ENCODE peak calls at places on chromosomes 11 and 22, in six cellular contexts. One of them, this sample, is unnamed.

GRCh38 chr11:70790671-70791300 is 392.5 kb downstream of the CTTN start:
- DNase-seq in ovary: no peak
- DNase-seq in HepG2: no peak
- DNase-seq in stomach: no peak
- DNase-seq in sigmoid colon: no peak
- DNase-seq in H1: peak
- DNase-seq in this sample: no peak

GRCh38 chr11:110759972-110760381 is 47.7 kb upstream of the ARHGAP20 start:
- DNase-seq in ovary: no peak
- DNase-seq in HepG2: no peak
- DNase-seq in stomach: peak
- DNase-seq in sigmoid colon: no peak
- DNase-seq in H1: no peak
- DNase-seq in this sample: no peak

GRCh38 chr11:116601734-116602636 is 170.8 kb downstream of the BUD13 start:
- DNase-seq in ovary: peak
- DNase-seq in HepG2: no peak
- DNase-seq in stomach: no peak
- DNase-seq in sigmoid colon: peak
- DNase-seq in H1: no peak
- DNase-seq in this sample: no peak

GRCh38 chr11:69229521-69229920 is 64.4 kb upstream of the MYEOV start:
- DNase-seq in ovary: no peak
- DNase-seq in HepG2: no peak
- DNase-seq in stomach: peak
- DNase-seq in sigmoid colon: peak
- DNase-seq in H1: no peak
- DNase-seq in this sample: no peak

GRCh38 chr22:24321999-24322398 is 51.4 kb downstream of the SPECC1L start:
- DNase-seq in ovary: no peak
- DNase-seq in HepG2: no peak
- DNase-seq in stomach: no peak
- DNase-seq in sigmoid colon: no peak
- DNase-seq in H1: no peak
- DNase-seq in this sample: no peak

GRCh38 chr11:43021466-43021865 is 290.3 kb upstream of the API5 start:
- DNase-seq in ovary: no peak
- DNase-seq in HepG2: peak
- DNase-seq in stomach: no peak
- DNase-seq in sigmoid colon: no peak
- DNase-seq in H1: no peak
- DNase-seq in this sample: no peak

GRCh38 chr11:27395556-27396258 is 32.7 kb upstream of the CCDC34 start:
- DNase-seq in ovary: no peak
- DNase-seq in HepG2: peak
- DNase-seq in stomach: peak
- DNase-seq in sigmoid colon: no peak
- DNase-seq in H1: no peak
- DNase-seq in this sample: no peak

GRCh38 chr11:86145439-86146156 is 76.7 kb upstream of the PICALM start:
- DNase-seq in ovary: no peak
- DNase-seq in HepG2: peak
- DNase-seq in stomach: no peak
- DNase-seq in sigmoid colon: no peak
- DNase-seq in H1: no peak
- DNase-seq in this sample: no peak

GRCh38 chr11:106471273-106471672 is 393.8 kb downstream of the AASDHPPT start:
- DNase-seq in ovary: no peak
- DNase-seq in HepG2: no peak
- DNase-seq in stomach: no peak
- DNase-seq in sigmoid colon: no peak
- DNase-seq in H1: no peak
- DNase-seq in this sample: no peak

GRCh38 chr11:75745807-75746206 is 22.8 kb upstream of the DGAT2 start:
- DNase-seq in ovary: no peak
- DNase-seq in HepG2: no peak
- DNase-seq in stomach: no peak
- DNase-seq in sigmoid colon: no peak
- DNase-seq in H1: no peak
- DNase-seq in this sample: no peak

GRCh38 chr22:44181912-44182590 is 1.3 kb downstream of the PARVG start:
- DNase-seq in ovary: no peak
- DNase-seq in HepG2: no peak
- DNase-seq in stomach: no peak
- DNase-seq in sigmoid colon: no peak
- DNase-seq in H1: no peak
- DNase-seq in this sample: no peak

GRCh38 chr11:128734439-128735224 is 40.8 kb downstream of the FLI1 start:
- DNase-seq in ovary: no peak
- DNase-seq in HepG2: no peak
- DNase-seq in stomach: peak
- DNase-seq in sigmoid colon: peak
- DNase-seq in H1: no peak
- DNase-seq in this sample: no peak

GRCh38 chr22:25759825-25760231 is 17.8 kb downstream of the MYO18B start:
- DNase-seq in ovary: no peak
- DNase-seq in HepG2: peak
- DNase-seq in stomach: no peak
- DNase-seq in sigmoid colon: no peak
- DNase-seq in H1: no peak
- DNase-seq in this sample: no peak

GRCh38 chr11:3835100-3835485 is 5.7 kb downstream of the RHOG start:
- DNase-seq in ovary: no peak
- DNase-seq in HepG2: no peak
- DNase-seq in stomach: no peak
- DNase-seq in sigmoid colon: no peak
- DNase-seq in H1: no peak
- DNase-seq in this sample: no peak
- TF ChIP-seq EP300 in ovary: no peak
- TF ChIP-seq EP300 in HepG2: no peak
- TF ChIP-seq EP300 in stomach: no peak
- TF ChIP-seq EP300 in sigmoid colon: no peak
- TF ChIP-seq EP300 in H1: no peak
- TF ChIP-seq EP300 in this sample: no peak

DNA sequence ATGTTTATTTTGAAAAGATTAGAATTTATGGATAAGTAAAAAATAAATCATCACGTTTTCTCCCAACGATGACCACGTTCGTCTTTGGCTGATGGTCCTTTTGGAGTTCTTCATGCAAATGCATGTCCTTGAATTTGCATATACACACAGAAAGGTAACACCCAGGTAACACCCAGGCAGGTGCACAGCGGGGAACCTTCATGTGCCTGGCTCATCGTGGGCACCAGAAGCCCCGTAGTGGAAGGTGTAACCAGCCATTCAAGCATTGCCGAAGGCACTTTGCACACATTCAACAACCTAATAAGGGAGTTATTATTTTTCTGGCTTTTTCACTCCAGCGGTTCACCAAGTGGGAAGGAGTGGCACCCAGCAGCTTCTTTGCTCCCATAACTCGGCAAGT is 404.6 kb downstream of the TBC1D22A start:
- DNase-seq in ovary: peak
- DNase-seq in HepG2: no peak
- DNase-seq in stomach: no peak
- DNase-seq in sigmoid colon: peak
- DNase-seq in H1: no peak
- DNase-seq in this sample: no peak
- TF ChIP-seq EP300 in ovary: no peak
- TF ChIP-seq EP300 in HepG2: no peak
- TF ChIP-seq EP300 in stomach: no peak
- TF ChIP-seq EP300 in sigmoid colon: no peak
- TF ChIP-seq EP300 in H1: no peak
- TF ChIP-seq EP300 in this sample: no peak

GRCh38 chr22:30041475-30041874 is 38.8 kb upstream of the HORMAD2 start:
- DNase-seq in ovary: no peak
- DNase-seq in HepG2: no peak
- DNase-seq in stomach: no peak
- DNase-seq in sigmoid colon: no peak
- DNase-seq in H1: no peak
- DNase-seq in this sample: no peak

GRCh38 chr22:30036656-30037055 is 43.6 kb upstream of the HORMAD2 start:
- DNase-seq in ovary: no peak
- DNase-seq in HepG2: peak
- DNase-seq in stomach: no peak
- DNase-seq in sigmoid colon: no peak
- DNase-seq in H1: no peak
- DNase-seq in this sample: no peak

GRCh38 chr22:30041881-30042280 is 38.4 kb upstream of the HORMAD2 start:
- DNase-seq in ovary: no peak
- DNase-seq in HepG2: no peak
- DNase-seq in stomach: no peak
- DNase-seq in sigmoid colon: peak
- DNase-seq in H1: no peak
- DNase-seq in this sample: no peak

GRCh38 chr22:30040499-30041055 is 39.7 kb upstream of the HORMAD2 start:
- DNase-seq in ovary: no peak
- DNase-seq in HepG2: no peak
- DNase-seq in stomach: no peak
- DNase-seq in sigmoid colon: peak
- DNase-seq in H1: no peak
- DNase-seq in this sample: no peak

GRCh38 chr22:30038219-30038618 is 42.0 kb upstream of the HORMAD2 start:
- DNase-seq in ovary: no peak
- DNase-seq in HepG2: no peak
- DNase-seq in stomach: peak
- DNase-seq in sigmoid colon: no peak
- DNase-seq in H1: no peak
- DNase-seq in this sample: no peak
- TF ChIP-seq EP300 in ovary: no peak
- TF ChIP-seq EP300 in HepG2: no peak
- TF ChIP-seq EP300 in stomach: no peak
- TF ChIP-seq EP300 in sigmoid colon: no peak
- TF ChIP-seq EP300 in H1: no peak
- TF ChIP-seq EP300 in this sample: no peak

GRCh38 chr11:9210922-9211320 is 54.2 kb downstream of the DENND5A start:
- DNase-seq in ovary: no peak
- DNase-seq in HepG2: no peak
- DNase-seq in stomach: no peak
- DNase-seq in sigmoid colon: no peak
- DNase-seq in H1: no peak
- DNase-seq in this sample: no peak
- TF ChIP-seq EP300 in ovary: no peak
- TF ChIP-seq EP300 in HepG2: no peak
- TF ChIP-seq EP300 in stomach: no peak
- TF ChIP-seq EP300 in sigmoid colon: no peak
- TF ChIP-seq EP300 in H1: no peak
- TF ChIP-seq EP300 in this sample: no peak

DNA sequence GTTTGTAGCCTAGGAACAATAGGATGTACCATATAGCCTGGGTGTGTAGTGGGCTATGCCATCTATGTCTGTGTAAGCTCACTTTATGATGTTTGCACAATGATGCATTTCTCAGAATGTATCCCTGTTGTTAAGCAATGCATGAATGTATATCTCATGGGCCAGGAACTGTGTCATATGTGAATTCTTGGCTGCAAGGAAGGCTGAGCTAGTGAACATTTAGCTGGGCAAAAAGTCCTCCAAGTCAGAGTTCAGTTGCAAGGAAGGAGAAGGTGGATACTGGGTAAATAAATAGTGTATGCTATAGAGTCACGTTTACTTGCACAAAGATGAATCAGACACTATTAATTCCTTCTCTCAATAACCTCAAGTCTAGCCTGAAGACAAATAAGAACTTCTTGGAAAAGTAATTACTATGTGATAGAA is 136.1 kb downstream of the EHF start:
- DNase-seq in ovary: no peak
- DNase-seq in HepG2: no peak
- DNase-seq in stomach: no peak
- DNase-seq in sigmoid colon: no peak
- DNase-seq in H1: no peak
- DNase-seq in this sample: no peak
- TF ChIP-seq EP300 in ovary: no peak
- TF ChIP-seq EP300 in HepG2: no peak
- TF ChIP-seq EP300 in stomach: no peak
- TF ChIP-seq EP300 in sigmoid colon: no peak
- TF ChIP-seq EP300 in H1: no peak
- TF ChIP-seq EP300 in this sample: no peak

GRCh38 chr11:78392854-78393253 is 24.8 kb downstream of the GAB2 start:
- DNase-seq in ovary: no peak
- DNase-seq in HepG2: no peak
- DNase-seq in stomach: no peak
- DNase-seq in sigmoid colon: no peak
- DNase-seq in H1: no peak
- DNase-seq in this sample: no peak
- TF ChIP-seq EP300 in ovary: no peak
- TF ChIP-seq EP300 in HepG2: no peak
- TF ChIP-seq EP300 in stomach: no peak
- TF ChIP-seq EP300 in sigmoid colon: no peak
- TF ChIP-seq EP300 in H1: no peak
- TF ChIP-seq EP300 in this sample: no peak

DNA sequence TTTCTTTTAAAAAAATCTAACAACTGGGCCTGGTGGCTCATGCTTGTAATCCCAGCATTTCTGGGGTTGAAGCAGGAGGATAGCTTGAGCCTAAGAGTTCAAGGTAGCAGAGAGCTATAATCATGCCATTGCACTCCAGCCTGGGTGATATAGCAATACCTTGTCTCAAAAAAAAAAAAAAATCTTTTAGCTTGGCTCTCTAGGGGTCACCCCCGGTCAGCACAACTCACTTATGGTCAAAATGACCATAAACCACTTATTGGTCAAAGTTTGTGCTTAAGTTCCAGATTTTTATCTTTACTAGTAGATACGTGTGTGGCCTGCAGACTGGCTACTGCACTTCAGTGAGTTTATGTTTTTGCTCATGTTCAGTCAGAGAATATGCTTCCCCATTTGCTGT is 6.3 kb upstream of the SPDYC start:
- DNase-seq in ovary: peak
- DNase-seq in HepG2: peak
- DNase-seq in stomach: no peak
- DNase-seq in sigmoid colon: no peak
- DNase-seq in H1: no peak
- DNase-seq in this sample: no peak
- TF ChIP-seq EP300 in ovary: no peak
- TF ChIP-seq EP300 in HepG2: no peak
- TF ChIP-seq EP300 in stomach: no peak
- TF ChIP-seq EP300 in sigmoid colon: no peak
- TF ChIP-seq EP300 in H1: no peak
- TF ChIP-seq EP300 in this sample: no peak